ENCODE peak calls at places on chromosomes 16 and 17, in eight cellular contexts. V is NCI-H1105 treated with DMSO at 0.1 percent for 48 hours; X is activated CD8-positive, alpha-beta memory T cell treated with anti-CD3 and anti-CD28 coated beads for 48 hours; I is astrocyte of the cerebellum; G is breast epithelium; W is Right ventricle myocardium inferior; B is testis; T is hypothalamus. D is an unnamed sample.
A peak's percentile ranks its signal among the peaks of the same experiment; 100 is the strongest.

GRCh38 chr16:24610421-24610765 is 71.0 kb downstream of the RBBP6 start:
- DNase-seq in W (no peak), G (no peak), I (peak; percentile 0), V (peak; percentile 23), X (no peak), T (peak; percentile 62), B (peak; percentile 28), D (peak; percentile 69)

GRCh38 chr17:34797724-34798123 is 163.5 kb downstream of the CCT6B start:
- DNase-seq in T (no peak), I (no peak), X (no peak), V (no peak), W (no peak), B (peak; percentile 42), G (no peak), D (no peak)

GRCh38 chr17:35811759-35812158 is 2.5 kb downstream of the TAF15 start:
- DNase-seq in W (no peak), I (no peak), B (no peak), G (no peak), V (no peak), T (no peak), X (no peak), D (no peak)

GRCh38 chr17:59105852-59106462 is 723 bp downstream of the TRIM37 start:
- DNase-seq in G (peak; percentile 51), T (peak; percentile 64), W (peak; percentile 76), V (peak; percentile 73), B (peak; percentile 75), I (no peak), X (peak; percentile 37), D (peak; percentile 30)

GRCh38 chr16:2243781-2244180 is 7.5 kb downstream of the DNASE1L2 start:
- DNase-seq in B (no peak), G (no peak), T (no peak), W (no peak), X (no peak), I (no peak), V (no peak), D (no peak)

GRCh38 chr17:5485270-5486205 is at the start of gene DERL2:
- DNase-seq in T (no peak), V (no peak), B (peak; percentile 18), W (no peak), I (no peak), X (no peak), G (no peak), D (no peak)

GRCh38 chr17:56739376-56739775 is 94.3 kb downstream of the C17orf67 start:
- DNase-seq in W (no peak), G (no peak), T (no peak), B (no peak), I (no peak), V (no peak), X (no peak), D (no peak)

GRCh38 chr16:3854740-3855139 is 25.8 kb downstream of the CREBBP start:
- DNase-seq in I (no peak), W (no peak), B (no peak), X (no peak), G (no peak), V (no peak), T (no peak), D (no peak)

GRCh38 chr17:81983011-81983638 is 5.7 kb downstream of the ASPSCR1 start:
- DNase-seq in G (no peak), W (no peak), X (no peak), V (no peak), I (no peak), B (no peak), T (no peak), D (no peak)

GRCh38 chr16:57194512-57194911 is 8.4 kb downstream of the RSPRY1 start:
- DNase-seq in G (no peak), T (no peak), X (no peak), W (no peak), B (no peak), V (no peak), I (peak; percentile 83), D (no peak)

GRCh38 chr16:84535851-84536250 is 31.4 kb upstream of the MEAK7 start:
- DNase-seq in I (no peak), G (no peak), X (no peak), T (no peak), V (no peak), W (no peak), B (no peak), D (no peak)

GRCh38 chr16:87538594-87538993 is 45.8 kb upstream of the ZCCHC14 start:
- DNase-seq in B (no peak), T (no peak), G (no peak), X (no peak), V (no peak), I (peak; percentile 57), W (no peak), D (no peak)

GRCh38 chr16:83888672-83889044 is 10.3 kb upstream of the MLYCD start:
- DNase-seq in V (no peak), W (no peak), B (peak; percentile 71), I (no peak), X (no peak), G (no peak), T (no peak), D (no peak)

GRCh38 chr17:40113961-40114272 is 7.9 kb upstream of the MSL1 start:
- DNase-seq in G (no peak), V (no peak), X (no peak), T (no peak), B (no peak), W (no peak), I (no peak), D (no peak)

GRCh38 chr16:14302031-14302398 is 230.9 kb downstream of the MRTFB start:
- DNase-seq in G (no peak), B (peak; percentile 56), W (peak; percentile 75), I (no peak), T (peak; percentile 50), X (no peak), V (peak; percentile 22), D (peak; percentile 52)

GRCh38 chr17:31533546-31534155 is 142.2 kb downstream of the RAB11FIP4 start:
- DNase-seq in G (no peak), B (peak; percentile 54), V (no peak), I (no peak), W (no peak), X (no peak), T (no peak), D (peak; percentile 21)

GRCh38 chr17:19401321-19402010 is 9.6 kb upstream of the RNF112 start:
- DNase-seq in V (no peak), B (no peak), T (no peak), I (no peak), X (no peak), W (no peak), G (no peak), D (no peak)

GRCh38 chr16:67546761-67547422 is 15.4 kb upstream of the CTCF start:
- DNase-seq in I (no peak), T (peak; percentile 25), G (peak; percentile 59), B (peak; percentile 77), V (peak; percentile 37), X (no peak), W (peak; percentile 87), D (no peak)

GRCh38 chr17:82907797-82908261 is 68.0 kb upstream of the ZNF750 start:
- DNase-seq in I (no peak), W (no peak), T (no peak), X (no peak), V (no peak), B (peak; percentile 54), G (no peak), D (no peak)

GRCh38 chr17:74852237-74853047 is 7.2 kb downstream of the GRIN2C start:
- DNase-seq in W (peak; percentile 51), T (no peak), B (no peak), X (no peak), G (no peak), V (no peak), I (no peak), D (no peak)

GRCh38 chr17:10022416-10022815 is 117.3 kb upstream of the RCVRN start:
- DNase-seq in W (no peak), I (no peak), X (no peak), B (no peak), V (no peak), T (no peak), G (no peak), D (peak; percentile 49)

GRCh38 chr17:58105093-58105492 is 21.9 kb downstream of the DYNLL2 start:
- DNase-seq in V (no peak), X (no peak), W (no peak), B (no peak), T (no peak), G (no peak), I (no peak), D (no peak)

GRCh38 chr16:77288222-77288621 is 89.0 kb downstream of the SYCE1L start:
- DNase-seq in I (peak; percentile 23), W (no peak), T (no peak), V (no peak), B (no peak), G (no peak), X (no peak), D (no peak)

GRCh38 chr17:4942760-4943508 is 2.9 kb downstream of the RNF167 start:
- DNase-seq in B (no peak), T (no peak), X (no peak), I (no peak), W (no peak), V (no peak), G (no peak), D (no peak)

GRCh38 chr17:42566873-42567573 is at the start of gene MLX:
- DNase-seq in W (peak; percentile 98), G (peak; percentile 85), V (peak; percentile 87), X (peak; percentile 90), I (peak; percentile 53), T (peak; percentile 89), B (peak; percentile 92), D (peak; percentile 74)

GRCh38 chr16:8713635-8714097 is 39.2 kb downstream of the ABAT start:
- DNase-seq in I (no peak), V (no peak), T (peak; percentile 6), B (no peak), G (no peak), W (no peak), X (no peak), D (no peak)

GRCh38 chr16:88662222-88662842 is 559 bp downstream of the MVD start:
- DNase-seq in T (no peak), G (no peak), W (no peak), B (no peak), I (no peak), X (no peak), V (no peak), D (no peak)

GRCh38 chr16:25838724-25839186 is 147.0 kb downstream of the HS3ST4 start:
- DNase-seq in X (no peak), W (no peak), G (no peak), T (no peak), I (peak; percentile 22), V (peak; percentile 83), B (peak; percentile 28), D (no peak)

GRCh38 chr16:76108460-76108859 is 168.7 kb upstream of the CNTNAP4 start:
- DNase-seq in G (no peak), W (no peak), I (no peak), V (no peak), X (no peak), B (no peak), T (no peak), D (no peak)

GRCh38 chr17:6526362-6527152 is 29.8 kb downstream of the PITPNM3 start:
- DNase-seq in I (no peak), B (no peak), X (no peak), W (no peak), G (no peak), V (no peak), T (no peak), D (no peak)

GRCh38 chr17:75511610-75512575 is 3.4 kb downstream of the CASKIN2 start:
- DNase-seq in G (no peak), B (no peak), V (no peak), I (no peak), T (no peak), X (no peak), W (peak; percentile 58), D (no peak)

GRCh38 chr16:23365602-23366240 is 63.6 kb downstream of the SCNN1B start:
- DNase-seq in X (no peak), T (no peak), B (no peak), W (no peak), G (no peak), V (no peak), I (no peak), D (no peak)

GRCh38 chr16:7332611-7333010 is at the start of gene RBFOX1:
- DNase-seq in T (no peak), G (no peak), X (no peak), V (no peak), I (no peak), W (no peak), B (no peak), D (no peak)

GRCh38 chr17:66665194-66665593 is 169.7 kb upstream of the CACNG5 start:
- DNase-seq in G (no peak), X (no peak), T (no peak), B (no peak), V (no peak), I (no peak), W (no peak), D (no peak)